ENCODE peak calls at places on chromosomes 16 and 17, in six cellular contexts. One of them, this sample, is unnamed.

GRCh38 chr16:74723224-74723623 is 22.6 kb upstream of the MLKL start:
- DNase-seq in AG09319: no peak
- DNase-seq in cardiac fibroblast: no peak
- DNase-seq in neural crest cell: no peak
- DNase-seq in keratinocyte: no peak
- DNase-seq in Calu3: no peak
- DNase-seq in this sample: no peak

GRCh38 chr17:41814195-41814594 is 1.4 kb downstream of the FKBP10 start:
- DNase-seq in AG09319: no peak
- DNase-seq in cardiac fibroblast: peak; percentile 31
- DNase-seq in neural crest cell: no peak
- DNase-seq in keratinocyte: no peak
- DNase-seq in Calu3: no peak
- DNase-seq in this sample: no peak

GRCh38 chr17:27339836-27340550 is 46.1 kb downstream of the WSB1 start:
- DNase-seq in AG09319: no peak
- DNase-seq in cardiac fibroblast: peak; percentile 46
- DNase-seq in neural crest cell: no peak
- DNase-seq in keratinocyte: peak; percentile 64
- DNase-seq in Calu3: peak; percentile 49
- DNase-seq in this sample: no peak

GRCh38 chr16:7713244-7713643 is 380.6 kb downstream of the RBFOX1 start:
- DNase-seq in AG09319: no peak
- DNase-seq in cardiac fibroblast: no peak
- DNase-seq in neural crest cell: no peak
- DNase-seq in keratinocyte: no peak
- DNase-seq in Calu3: no peak
- DNase-seq in this sample: no peak

GRCh38 chr16:74438492-74438979 is 17.3 kb upstream of the CLEC18B start:
- DNase-seq in AG09319: no peak
- DNase-seq in cardiac fibroblast: no peak
- DNase-seq in neural crest cell: no peak
- DNase-seq in keratinocyte: no peak
- DNase-seq in Calu3: no peak
- DNase-seq in this sample: no peak

GRCh38 chr17:72205801-72206200 is 85.0 kb downstream of the SOX9 start:
- DNase-seq in AG09319: no peak
- DNase-seq in cardiac fibroblast: no peak
- DNase-seq in neural crest cell: no peak
- DNase-seq in keratinocyte: no peak
- DNase-seq in Calu3: no peak
- DNase-seq in this sample: no peak

GRCh38 chr16:67936876-67937605 is 391 bp upstream of the PSMB10 start:
- DNase-seq in AG09319: no peak
- DNase-seq in cardiac fibroblast: no peak
- DNase-seq in neural crest cell: no peak
- DNase-seq in keratinocyte: no peak
- DNase-seq in Calu3: no peak
- DNase-seq in this sample: no peak

GRCh38 chr16:89120921-89121351 is 27.3 kb downstream of the ACSF3 start:
- DNase-seq in AG09319: no peak
- DNase-seq in cardiac fibroblast: no peak
- DNase-seq in neural crest cell: no peak
- DNase-seq in keratinocyte: no peak
- DNase-seq in Calu3: no peak
- DNase-seq in this sample: no peak

GRCh38 chr17:40563371-40564052 is 1.8 kb downstream of the CCR7 start:
- DNase-seq in AG09319: no peak
- DNase-seq in cardiac fibroblast: no peak
- DNase-seq in neural crest cell: no peak
- DNase-seq in keratinocyte: no peak
- DNase-seq in Calu3: no peak
- DNase-seq in this sample: peak; percentile 16

GRCh38 chr16:25633549-25633948 is 58.2 kb upstream of the HS3ST4 start:
- DNase-seq in AG09319: no peak
- DNase-seq in cardiac fibroblast: peak; percentile 0
- DNase-seq in neural crest cell: no peak
- DNase-seq in keratinocyte: no peak
- DNase-seq in Calu3: peak; percentile 6
- DNase-seq in this sample: no peak

GRCh38 chr16:78461087-78461486 is 361.6 kb downstream of the WWOX start:
- DNase-seq in AG09319: no peak
- DNase-seq in cardiac fibroblast: no peak
- DNase-seq in neural crest cell: no peak
- DNase-seq in keratinocyte: no peak
- DNase-seq in Calu3: no peak
- DNase-seq in this sample: no peak

GRCh38 chr17:41760878-41761277 is 25.6 kb downstream of the JUP start:
- DNase-seq in AG09319: no peak
- DNase-seq in cardiac fibroblast: no peak
- DNase-seq in neural crest cell: no peak
- DNase-seq in keratinocyte: no peak
- DNase-seq in Calu3: no peak
- DNase-seq in this sample: no peak

GRCh38 chr16:17273142-17273561 is 197.6 kb downstream of the XYLT1 start:
- DNase-seq in AG09319: peak; percentile 68
- DNase-seq in cardiac fibroblast: peak; percentile 85
- DNase-seq in neural crest cell: no peak
- DNase-seq in keratinocyte: peak; percentile 38
- DNase-seq in Calu3: peak; percentile 63
- DNase-seq in this sample: no peak

GRCh38 chr16:27230562-27230991 is 27.3 kb downstream of the KDM8 start:
- DNase-seq in AG09319: no peak
- DNase-seq in cardiac fibroblast: no peak
- DNase-seq in neural crest cell: no peak
- DNase-seq in keratinocyte: no peak
- DNase-seq in Calu3: no peak
- DNase-seq in this sample: peak; percentile 49

GRCh38 chr17:70355185-70355584 is 185.9 kb downstream of the KCNJ2 start:
- DNase-seq in AG09319: no peak
- DNase-seq in cardiac fibroblast: peak; percentile 19
- DNase-seq in neural crest cell: no peak
- DNase-seq in keratinocyte: no peak
- DNase-seq in Calu3: no peak
- DNase-seq in this sample: no peak

GRCh38 chr17:2011421-2012371 is 13.4 kb downstream of the RTN4RL1 start:
- DNase-seq in AG09319: no peak
- DNase-seq in cardiac fibroblast: peak; percentile 22
- DNase-seq in neural crest cell: no peak
- DNase-seq in keratinocyte: no peak
- DNase-seq in Calu3: peak; percentile 53
- DNase-seq in this sample: no peak

GRCh38 chr17:73003487-73003886 is 89.0 kb downstream of the SLC39A11 start:
- DNase-seq in AG09319: no peak
- DNase-seq in cardiac fibroblast: no peak
- DNase-seq in neural crest cell: no peak
- DNase-seq in keratinocyte: no peak
- DNase-seq in Calu3: peak; percentile 65
- DNase-seq in this sample: no peak

GRCh38 chr17:45942284-45942683 is 47.9 kb downstream of the MAPT start:
- DNase-seq in AG09319: no peak
- DNase-seq in cardiac fibroblast: peak; percentile 6
- DNase-seq in neural crest cell: no peak
- DNase-seq in keratinocyte: no peak
- DNase-seq in Calu3: no peak
- DNase-seq in this sample: no peak

GRCh38 chr17:27471321-27472269 is 15.3 kb downstream of the KSR1 start:
- DNase-seq in AG09319: no peak
- DNase-seq in cardiac fibroblast: peak; percentile 39
- DNase-seq in neural crest cell: no peak
- DNase-seq in keratinocyte: peak; percentile 69
- DNase-seq in Calu3: no peak
- DNase-seq in this sample: no peak

GRCh38 chr16:81601601-81602251 is 157.1 kb downstream of the CMIP start:
- DNase-seq in AG09319: no peak
- DNase-seq in cardiac fibroblast: no peak
- DNase-seq in neural crest cell: no peak
- DNase-seq in keratinocyte: no peak
- DNase-seq in Calu3: no peak
- DNase-seq in this sample: no peak

GRCh38 chr17:64504769-64505319 is 1.2 kb downstream of the DDX5 start:
- DNase-seq in AG09319: no peak
- DNase-seq in cardiac fibroblast: peak; percentile 53
- DNase-seq in neural crest cell: no peak
- DNase-seq in keratinocyte: no peak
- DNase-seq in Calu3: no peak
- DNase-seq in this sample: no peak
- TF ChIP-seq CTCF in AG09319: no peak
- TF ChIP-seq CTCF in cardiac fibroblast: no peak
- TF ChIP-seq CTCF in neural crest cell: no peak
- TF ChIP-seq CTCF in keratinocyte: no peak
- TF ChIP-seq CTCF in Calu3: no peak
- TF ChIP-seq CTCF in this sample: no peak

DNA sequence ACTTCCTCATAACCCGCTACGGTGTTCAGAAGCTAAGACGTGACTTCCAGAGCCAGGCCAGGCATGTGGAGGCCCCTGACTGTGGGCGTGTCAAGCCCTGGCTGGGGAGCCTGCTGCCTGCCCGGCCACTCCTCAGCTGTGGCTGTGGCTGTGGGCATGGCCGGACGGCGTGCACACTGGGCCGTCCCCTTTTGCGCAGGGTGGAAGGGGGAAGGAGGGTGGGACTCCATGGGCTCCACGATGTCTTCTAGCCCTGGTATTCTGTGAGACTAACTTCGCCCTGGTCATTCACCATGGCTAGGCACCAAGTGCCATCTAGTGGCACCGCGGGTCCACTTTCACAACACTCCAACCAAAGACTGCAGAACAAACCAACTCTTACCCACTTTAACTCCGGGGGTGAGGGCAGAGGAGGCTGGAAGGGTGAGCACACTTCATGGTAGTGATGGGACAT is 67.9 kb downstream of the N4BP1 start:
- DNase-seq in AG09319: no peak
- DNase-seq in cardiac fibroblast: peak; percentile 69
- DNase-seq in neural crest cell: no peak
- DNase-seq in keratinocyte: no peak
- DNase-seq in Calu3: peak; percentile 55
- DNase-seq in this sample: peak; percentile 43
- TF ChIP-seq CTCF in AG09319: peak; percentile 73
- TF ChIP-seq CTCF in cardiac fibroblast: peak; percentile 57
- TF ChIP-seq CTCF in neural crest cell: peak; percentile 53
- TF ChIP-seq CTCF in keratinocyte: peak; percentile 33
- TF ChIP-seq CTCF in Calu3: peak; percentile 54
- TF ChIP-seq CTCF in this sample: peak; percentile 65

DNA sequence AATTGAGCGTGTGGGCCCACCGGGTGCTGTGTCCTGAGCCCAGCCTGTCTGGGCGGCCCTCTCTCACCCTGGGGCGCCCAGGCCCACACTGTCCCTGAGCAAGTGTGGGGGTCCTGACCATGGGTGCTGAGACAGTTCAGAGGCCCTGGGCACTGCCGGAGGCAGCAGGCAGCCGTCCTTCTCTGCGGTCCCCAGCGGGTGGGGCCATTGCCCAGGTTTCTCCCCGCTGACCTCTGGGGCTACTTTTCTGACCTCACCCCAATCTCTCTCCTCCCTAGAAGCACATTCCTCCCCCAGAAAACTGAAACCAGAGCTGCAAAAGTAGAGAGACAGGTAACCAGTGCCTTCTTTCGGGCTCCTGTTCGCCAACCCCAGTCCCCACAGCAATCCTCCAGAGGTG is 36.0 kb upstream of the PVALEF start:
- DNase-seq in AG09319: no peak
- DNase-seq in cardiac fibroblast: no peak
- DNase-seq in neural crest cell: no peak
- DNase-seq in keratinocyte: no peak
- DNase-seq in Calu3: no peak
- DNase-seq in this sample: no peak
- TF ChIP-seq CTCF in AG09319: no peak
- TF ChIP-seq CTCF in cardiac fibroblast: no peak
- TF ChIP-seq CTCF in neural crest cell: peak; percentile 23
- TF ChIP-seq CTCF in keratinocyte: no peak
- TF ChIP-seq CTCF in Calu3: no peak
- TF ChIP-seq CTCF in this sample: no peak

DNA sequence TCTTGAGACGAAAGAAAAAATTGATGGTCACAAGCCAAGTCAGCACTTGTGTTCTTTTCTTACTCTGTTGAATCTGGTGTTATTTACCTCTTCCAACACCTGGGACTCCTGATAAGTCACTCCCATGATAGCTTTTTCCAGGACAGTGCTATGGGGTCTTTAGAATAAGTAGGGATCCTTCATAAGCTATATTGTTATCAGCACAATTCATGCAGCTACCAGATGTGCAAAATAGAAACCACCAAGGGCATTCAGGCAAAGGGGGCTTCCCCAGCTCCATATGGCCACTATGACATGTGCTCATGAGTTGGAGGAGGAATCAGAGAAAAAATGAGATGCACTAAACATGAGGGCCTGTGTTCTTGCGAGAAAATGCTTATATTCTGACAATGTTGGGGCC is 9.5 kb upstream of the SKAP1 start:
- DNase-seq in AG09319: no peak
- DNase-seq in cardiac fibroblast: no peak
- DNase-seq in neural crest cell: no peak
- DNase-seq in keratinocyte: no peak
- DNase-seq in Calu3: no peak
- DNase-seq in this sample: peak; percentile 33
- TF ChIP-seq CTCF in AG09319: no peak
- TF ChIP-seq CTCF in cardiac fibroblast: no peak
- TF ChIP-seq CTCF in neural crest cell: no peak
- TF ChIP-seq CTCF in keratinocyte: no peak
- TF ChIP-seq CTCF in Calu3: no peak
- TF ChIP-seq CTCF in this sample: no peak

GRCh38 chr17:61410555-61411089 is 11.0 kb downstream of the TBX2 start:
- DNase-seq in AG09319: peak; percentile 80
- DNase-seq in cardiac fibroblast: peak; percentile 84
- DNase-seq in neural crest cell: peak; percentile 88
- DNase-seq in keratinocyte: no peak
- DNase-seq in Calu3: no peak
- DNase-seq in this sample: peak; percentile 74

GRCh38 chr17:61408151-61409041 is 8.8 kb downstream of the TBX2 start:
- DNase-seq in AG09319: no peak
- DNase-seq in cardiac fibroblast: peak; percentile 57
- DNase-seq in neural crest cell: no peak
- DNase-seq in keratinocyte: no peak
- DNase-seq in Calu3: no peak
- DNase-seq in this sample: peak; percentile 14

GRCh38 chr17:61411114-61411943 is 11.7 kb downstream of the TBX2 start:
- DNase-seq in AG09319: peak; percentile 54
- DNase-seq in cardiac fibroblast: peak; percentile 76
- DNase-seq in neural crest cell: peak; percentile 65
- DNase-seq in keratinocyte: no peak
- DNase-seq in Calu3: peak; percentile 51
- DNase-seq in this sample: peak; percentile 31

GRCh38 chr17:61410100-61410551 is 10.5 kb downstream of the TBX2 start:
- DNase-seq in AG09319: no peak
- DNase-seq in cardiac fibroblast: no peak
- DNase-seq in neural crest cell: no peak
- DNase-seq in keratinocyte: no peak
- DNase-seq in Calu3: no peak
- DNase-seq in this sample: no peak

GRCh38 chr17:61409301-61410099 is 9.9 kb downstream of the TBX2 start:
- DNase-seq in AG09319: peak; percentile 66
- DNase-seq in cardiac fibroblast: peak; percentile 69
- DNase-seq in neural crest cell: no peak
- DNase-seq in keratinocyte: no peak
- DNase-seq in Calu3: peak; percentile 76
- DNase-seq in this sample: peak; percentile 42
- TF ChIP-seq CTCF in AG09319: peak; percentile 40
- TF ChIP-seq CTCF in cardiac fibroblast: peak; percentile 25
- TF ChIP-seq CTCF in neural crest cell: peak; percentile 62
- TF ChIP-seq CTCF in keratinocyte: no peak
- TF ChIP-seq CTCF in Calu3: peak; percentile 38
- TF ChIP-seq CTCF in this sample: no peak

This sample was measured in natural killer cell.